ENCODE peak calls at places on chromosomes 6 and 20, in four cellular contexts. X, F, M and A are unnamed samples.

GRCh38 chr20:24634855-24635254 is 165.4 kb downstream of the SYNDIG1 start:
- DNase-seq in M (peak; percentile 94), F (peak; percentile 83), X (no peak), A (peak; percentile 29)

GRCh38 chr6:146997062-146997461 is 207.2 kb upstream of the STXBP5 start:
- DNase-seq in M (peak; percentile 90), F (peak; percentile 87), X (no peak), A (no peak)

GRCh38 chr6:147135211-147135672 is 69.0 kb upstream of the STXBP5 start:
- DNase-seq in X (no peak), M (peak; percentile 95), F (peak; percentile 98), A (no peak)

GRCh38 chr20:51373713-51374481 is 168.6 kb downstream of the NFATC2 start:
- DNase-seq in M (no peak), X (peak; percentile 96), F (no peak), A (no peak)

GRCh38 chr20:25356294-25356933 is 34.2 kb downstream of the ABHD12 start:
- DNase-seq in M (no peak), F (no peak), X (no peak), A (no peak)

GRCh38 chr6:119683022-119683421 is 333.5 kb upstream of the MAN1A1 start:
- DNase-seq in X (no peak), F (no peak), M (no peak), A (no peak)

GRCh38 chr6:155397172-155397705 is 58.4 kb downstream of the NOX3 start:
- DNase-seq in M (no peak), X (no peak), F (no peak), A (no peak)

GRCh38 chr6:168286116-168286515 is 33.5 kb downstream of the DACT2 start:
- DNase-seq in F (no peak), X (no peak), M (no peak), A (no peak)

GRCh38 chr6:81906709-81907204 is 154.3 kb upstream of the TENT5A start:
- DNase-seq in X (no peak), F (no peak), M (no peak), A (no peak)

GRCh38 chr6:158488065-158488464 is 71.8 kb upstream of the TMEM181 start:
- DNase-seq in X (peak; percentile 71), M (peak; percentile 99), F (peak; percentile 90), A (peak; percentile 63)

GRCh38 chr6:53925891-53926290 is 131.1 kb downstream of the LRRC1 start:
- DNase-seq in M (no peak), X (no peak), F (no peak), A (no peak)

GRCh38 chr6:48979806-48980205 is 483.2 kb downstream of the MMUT start:
- DNase-seq in M (no peak), F (no peak), X (no peak), A (no peak)

GRCh38 chr20:10381477-10381876 is 52.5 kb downstream of the MKKS start:
- DNase-seq in M (no peak), X (peak; percentile 31), F (no peak), A (no peak)

GRCh38 chr6:159762681-159763293 is 942 bp downstream of the ACAT2 start:
- DNase-seq in M (no peak), X (no peak), F (no peak), A (no peak)

GRCh38 chr20:23671479-23671878 is 17.4 kb downstream of the CST4 start:
- DNase-seq in X (no peak), M (no peak), F (no peak), A (no peak)

GRCh38 chr6:87918461-87918941 is 129.1 kb upstream of the SPACA1 start:
- DNase-seq in F (no peak), X (no peak), M (no peak), A (no peak)

GRCh38 chr6:52839124-52840055 is 1.2 kb downstream of the GSTA5 start:
- DNase-seq in F (peak; percentile 65), X (peak; percentile 65), M (peak; percentile 62), A (peak; percentile 70)

GRCh38 chr6:53103993-53104675 is 38.9 kb downstream of the FBXO9 start:
- DNase-seq in M (no peak), F (peak; percentile 20), X (peak; percentile 18), A (no peak)

GRCh38 chr6:39313526-39314272 is 520 bp downstream of the KCNK17 start:
- DNase-seq in M (no peak), F (no peak), X (no peak), A (no peak)

DNA sequence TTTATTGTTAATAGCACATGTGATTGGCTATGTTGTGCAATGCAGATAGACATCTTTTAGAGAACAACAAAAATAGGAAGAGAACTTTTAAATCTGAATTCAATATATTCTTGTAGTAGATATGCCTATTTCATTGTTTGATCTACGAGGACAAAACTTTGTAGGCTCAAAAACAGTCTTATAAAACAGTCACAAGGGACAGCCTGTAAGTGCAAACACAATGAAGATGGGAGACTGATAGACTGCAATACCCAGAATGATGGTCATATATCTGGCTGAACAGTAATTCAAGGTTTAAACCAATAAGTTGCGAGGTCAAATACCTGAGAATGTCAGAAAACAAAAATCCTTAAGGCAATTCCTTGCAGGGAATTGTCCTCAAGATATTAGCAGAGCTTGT is 1342.9 kb upstream of the ADGRB3 start:
- DNase-seq in X (no peak), M (no peak), F (no peak), A (no peak)
- H3K4me2 ChIP-seq in X (no peak overlapping the region), M (no peak overlapping the region), F (no peak overlapping the region), A (no peak overlapping the region)

DNA sequence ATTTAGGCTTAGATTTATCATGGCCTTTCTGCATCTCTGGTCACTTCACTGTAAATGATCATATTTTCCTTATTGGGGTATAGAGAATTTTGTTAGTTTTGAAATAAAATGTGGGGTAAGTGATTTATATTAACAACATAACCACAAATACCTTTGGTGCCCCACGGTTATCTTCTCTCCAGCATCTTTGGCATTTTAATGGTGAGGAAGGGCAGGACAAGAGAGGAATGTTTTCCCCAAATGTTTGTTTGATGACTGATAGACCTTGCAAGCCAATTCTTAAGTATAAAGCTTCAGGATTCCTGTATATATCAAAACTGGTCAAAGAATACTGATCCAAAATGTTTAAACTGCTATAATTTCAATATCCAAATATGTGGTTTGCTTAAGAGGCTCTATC is 171.6 kb upstream of the SMLR1 start:
- DNase-seq in X (no peak), M (peak; percentile 11), F (no peak), A (no peak)
- H3K4me2 ChIP-seq in X (no peak overlapping the region), M (no peak overlapping the region), F (no peak overlapping the region), A (no peak overlapping the region)

DNA sequence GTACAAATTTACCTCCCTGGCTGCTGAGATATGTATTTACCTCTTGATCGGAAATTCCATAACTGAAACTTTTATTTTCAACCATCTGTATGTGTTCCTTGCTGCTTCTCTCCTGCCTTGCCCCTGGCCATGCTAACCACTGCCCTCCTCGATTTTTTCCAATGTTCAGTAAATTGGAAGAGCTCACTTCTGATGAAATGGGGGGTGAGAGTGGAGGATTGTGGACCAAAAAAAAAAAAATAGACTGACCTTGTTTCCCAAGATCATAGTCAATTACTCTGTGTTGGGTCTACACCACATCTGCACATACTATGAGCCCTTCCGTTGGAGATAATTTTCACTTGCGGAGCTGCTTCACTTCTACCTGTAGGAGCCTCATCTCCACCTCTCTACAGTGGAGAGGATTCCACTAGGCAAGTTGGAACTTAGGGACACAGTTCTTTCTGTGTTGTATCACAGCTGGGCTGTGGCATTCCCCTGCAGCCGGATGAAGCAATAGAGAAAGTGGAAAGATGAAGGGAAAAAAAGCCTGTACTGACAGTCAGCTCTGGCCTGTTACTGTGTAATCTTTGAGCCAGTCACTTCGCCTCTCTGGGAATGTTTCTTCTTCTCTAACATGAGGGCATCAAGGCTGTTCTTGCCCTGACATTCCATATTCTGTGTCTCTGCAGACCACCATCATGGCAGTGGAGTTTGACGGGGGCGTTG is 1.6 kb downstream of the PSMB9 start:
- DNase-seq in F (no peak), X (no peak), M (no peak), A (no peak)
- H3K4me2 ChIP-seq in F (no peak overlapping the region), X (no peak overlapping the region), M (no peak overlapping the region), A (no peak overlapping the region)

DNA sequence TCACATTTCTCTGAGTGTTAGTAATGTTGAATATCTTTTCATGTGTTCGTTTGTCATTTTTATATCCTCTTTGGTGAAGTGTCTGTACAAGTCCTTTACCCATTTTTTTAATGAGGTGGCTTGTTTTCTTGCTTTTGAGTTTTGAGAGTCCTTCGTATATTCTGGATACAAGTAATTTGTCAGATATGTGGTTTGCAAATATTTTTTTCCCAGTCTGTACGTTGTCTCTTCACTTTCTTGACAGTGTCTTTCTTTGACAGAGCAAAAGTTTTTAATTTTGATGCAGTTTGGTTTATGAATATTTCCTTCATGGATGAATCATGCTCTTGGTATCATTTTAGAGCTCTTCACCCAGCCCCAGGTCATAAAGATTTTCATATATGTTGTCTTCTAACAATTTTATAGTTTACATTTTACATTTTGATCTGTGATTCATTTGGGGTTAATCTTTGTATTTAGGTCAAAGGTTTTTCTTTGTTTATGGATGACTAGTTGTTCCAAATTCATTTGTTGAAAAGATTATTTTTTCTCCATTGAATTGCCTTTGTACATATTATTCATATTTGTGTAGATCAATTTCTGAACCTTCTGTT is 152.5 kb downstream of the MRPL14 start:
- DNase-seq in X (no peak), F (peak; percentile 52), M (peak; percentile 59), A (no peak)
- H3K4me2 ChIP-seq in X (no peak overlapping the region), F (no peak overlapping the region), M (no peak overlapping the region), A (no peak overlapping the region)

DNA sequence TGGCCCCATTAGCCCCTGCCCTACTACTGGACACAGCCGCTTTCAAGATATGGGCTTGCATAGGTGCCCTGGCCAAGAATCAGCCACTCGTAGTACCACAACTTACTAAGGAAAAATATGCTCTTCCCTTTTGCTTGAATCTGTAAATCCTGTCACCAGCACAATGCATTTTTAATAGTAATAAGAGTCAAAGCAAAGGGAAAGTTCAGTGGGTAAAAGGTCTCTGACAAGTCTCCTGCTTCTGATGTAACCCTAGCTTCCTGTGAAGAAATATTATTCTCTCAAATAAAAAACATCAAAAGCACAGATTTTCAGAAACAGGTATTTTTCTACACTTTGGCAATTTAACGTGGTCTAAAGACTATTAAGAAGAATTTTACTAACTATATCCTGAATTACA is 373.8 kb downstream of the GJA1 start:
- DNase-seq in M (no peak), F (peak; percentile 72), X (no peak), A (no peak)
- H3K4me2 ChIP-seq in M (no peak overlapping the region), F (no peak overlapping the region), X (no peak overlapping the region), A (no peak overlapping the region)

DNA sequence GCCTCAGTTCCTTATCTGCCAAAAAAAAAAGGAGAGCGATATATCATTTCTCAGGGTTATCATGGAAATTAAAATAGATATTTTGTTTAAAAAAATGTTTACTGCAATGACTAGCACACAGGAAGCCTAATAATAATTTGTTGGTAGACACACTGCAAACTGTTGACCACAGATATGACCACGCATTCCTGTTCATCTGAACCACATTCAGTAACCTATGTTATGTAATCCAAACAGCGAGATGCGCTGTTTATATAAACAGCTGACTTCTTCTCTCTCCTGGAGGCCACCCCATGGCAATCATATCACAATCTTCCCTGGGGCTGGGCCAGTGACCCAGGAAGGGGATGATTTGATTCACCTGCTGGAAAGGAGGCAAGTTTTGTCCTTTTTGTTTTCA is 129.3 kb upstream of the UST start:
- DNase-seq in X (no peak), F (no peak), M (peak; percentile 56), A (no peak)
- H3K4me2 ChIP-seq in X (no peak overlapping the region), F (no peak overlapping the region), M (no peak overlapping the region), A (no peak overlapping the region)

GRCh38 chr6:154157082-154157481 is 118.0 kb downstream of the OPRM1 start:
- DNase-seq in F (peak; percentile 10), M (no peak), X (no peak), A (no peak)
- H3K4me2 ChIP-seq in F (peak overlapping the region; percentile 11), M (peak overlapping the region; percentile 36), X (no peak overlapping the region), A (no peak overlapping the region)